ENCODE peak calls at places on chromosomes 1 and 21, in six cellular contexts. V, J, I, X, C and S are unnamed samples.

GRCh38 chr1:36156329-36157114 is 562 bp downstream of the MAP7D1 start:
- DNase-seq in V (no peak), J (peak; percentile 57), I (no peak), X (peak; percentile 84), C (no peak), S (peak; percentile 59)

GRCh38 chr1:235253219-235253640 is 74.7 kb downstream of the ARID4B start:
- DNase-seq in V (peak; percentile 39), J (peak; percentile 80), I (peak; percentile 52), X (no peak), C (peak; percentile 70), S (peak; percentile 81)

GRCh38 chr1:205355054-205355453 is 1.7 kb downstream of the KLHDC8A start:
- DNase-seq in V (no peak), J (peak; percentile 63), I (no peak), X (no peak), C (peak; percentile 69), S (no peak)

GRCh38 chr1:198417041-198417440 is 123.4 kb downstream of the ATP6V1G3 start:
- DNase-seq in V (no peak), J (no peak), I (no peak), X (no peak), C (peak; percentile 72), S (no peak)

GRCh38 chr21:41768371-41769042 is 1.7 kb upstream of the RIPK4 start:
- DNase-seq in V (no peak), J (peak; percentile 73), I (no peak), X (peak; percentile 73), C (peak; percentile 70), S (peak; percentile 44)

GRCh38 chr1:3432306-3432705 is 22.2 kb upstream of the ARHGEF16 start:
- DNase-seq in V (no peak), J (no peak), I (no peak), X (no peak), C (no peak), S (no peak)

GRCh38 chr1:167630568-167631385 is 745 bp downstream of the RCSD1 start:
- DNase-seq in V (no peak), J (no peak), I (no peak), X (no peak), C (no peak), S (peak; percentile 20)

GRCh38 chr1:117653195-117653594 is 47.3 kb downstream of the TENT5C start:
- DNase-seq in V (no peak), J (no peak), I (no peak), X (no peak), C (no peak), S (no peak)

GRCh38 chr1:29394521-29394921 is 158.2 kb downstream of the PTPRU start:
- DNase-seq in V (no peak), J (no peak), I (no peak), X (peak; percentile 65), C (no peak), S (no peak)

GRCh38 chr1:156815307-156815826 is 1.3 kb downstream of the SH2D2A start:
- DNase-seq in V (peak; percentile 45), J (no peak), I (peak; percentile 52), X (no peak), C (peak; percentile 75), S (peak; percentile 86)
- TF ChIP-seq CTCF in V (no peak), J (no peak), I (no peak), X (no peak), C (peak; percentile 8), S (peak; percentile 16)

DNA sequence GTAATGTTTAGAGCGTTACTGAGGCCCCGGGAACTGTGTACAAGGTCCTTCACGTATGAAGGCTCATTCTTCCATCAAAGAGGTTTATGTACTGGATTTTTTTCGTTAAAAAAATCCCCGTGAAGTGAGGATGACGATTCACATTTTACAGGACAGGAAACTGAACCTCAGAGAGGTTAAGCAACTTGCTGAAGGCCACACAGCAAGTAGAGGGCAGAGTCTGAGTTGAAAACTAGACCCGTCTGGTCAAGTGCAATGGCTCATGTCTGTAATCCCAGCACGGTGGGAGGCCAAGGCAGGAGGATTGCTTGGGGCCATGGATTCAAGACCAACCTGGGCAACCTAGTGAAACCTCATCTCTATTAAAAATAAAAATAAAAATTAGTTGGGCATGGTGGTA is 140.2 kb downstream of the KAZN start:
- DNase-seq in V (no peak), J (no peak), I (no peak), X (no peak), C (no peak), S (no peak)
- TF ChIP-seq CTCF in V (no peak), J (no peak), I (no peak), X (no peak), C (no peak), S (no peak)

DNA sequence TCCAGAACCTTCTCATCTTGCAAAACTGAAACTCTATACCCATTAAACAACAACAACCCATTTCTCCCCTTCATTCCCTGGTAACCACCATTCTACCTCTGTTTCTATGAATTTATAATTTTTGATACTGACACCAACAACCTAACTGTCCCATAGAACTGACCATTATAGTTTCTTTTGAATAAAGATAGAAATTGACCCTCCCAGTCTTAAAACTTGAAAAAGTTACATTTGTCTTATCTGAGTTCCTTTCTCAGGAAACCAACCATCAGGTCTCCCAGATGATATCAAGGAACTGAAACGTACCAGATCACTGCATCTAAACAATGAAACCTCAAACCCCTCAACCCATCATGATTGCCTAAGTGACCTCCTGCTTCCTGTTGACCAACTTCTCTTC is 27.1 kb downstream of the RNF115 start:
- DNase-seq in V (no peak), J (no peak), I (no peak), X (no peak), C (no peak), S (no peak)
- TF ChIP-seq CTCF in V (no peak), J (no peak), I (no peak), X (no peak), C (no peak), S (no peak)

GRCh38 chr1:211814313-211814712 is 16.2 kb downstream of the LPGAT1 start:
- DNase-seq in V (no peak), J (no peak), I (no peak), X (no peak), C (no peak), S (no peak)
- TF ChIP-seq CTCF in V (no peak), J (no peak), I (no peak), X (no peak), C (no peak), S (no peak)

GRCh38 chr1:156099282-156099681 is 15.2 kb upstream of the LMNA start:
- DNase-seq in V (no peak), J (no peak), I (no peak), X (no peak), C (no peak), S (no peak)

GRCh38 chr1:156096640-156097391 is 14.6 kb upstream of the MEX3A start:
- DNase-seq in V (no peak), J (peak; percentile 97), I (no peak), X (peak; percentile 93), C (peak; percentile 81), S (peak; percentile 88)

GRCh38 chr1:156098782-156099181 is 15.7 kb upstream of the LMNA start:
- DNase-seq in V (no peak), J (no peak), I (no peak), X (no peak), C (no peak), S (no peak)

GRCh38 chr1:156097499-156098178 is 15.4 kb upstream of the MEX3A start:
- DNase-seq in V (no peak), J (no peak), I (no peak), X (no peak), C (no peak), S (no peak)

DNA sequence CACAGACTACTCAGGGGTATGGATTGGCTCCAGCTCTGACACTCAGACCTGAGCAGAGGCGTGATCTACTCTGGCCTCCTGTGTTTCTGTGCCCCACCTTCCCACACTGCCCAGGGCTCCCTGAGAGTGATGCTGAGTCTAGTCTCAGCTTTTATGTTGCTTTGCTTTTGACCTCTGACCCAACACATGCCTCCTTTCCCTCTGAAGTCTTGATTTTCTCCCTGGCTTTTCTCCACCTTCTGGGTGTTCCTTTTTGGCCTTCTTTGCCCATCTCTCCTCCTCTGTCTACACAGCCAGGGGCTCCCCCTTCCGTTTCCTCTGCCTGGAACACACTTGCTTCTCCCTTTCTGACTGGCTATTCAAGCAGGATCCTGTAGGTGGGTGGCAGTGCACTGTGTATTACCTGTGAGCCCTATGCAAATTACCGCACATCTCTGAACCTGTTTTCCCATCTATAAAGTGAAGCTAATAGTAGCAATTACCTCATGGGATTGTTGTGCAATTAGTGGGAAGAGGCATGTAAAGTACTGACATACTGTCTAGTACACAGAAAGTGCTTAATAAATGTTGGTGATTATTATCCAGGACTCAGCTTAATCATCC is 13.7 kb upstream of the MEX3A start:
- DNase-seq in V (no peak), J (peak; percentile 60), I (no peak), X (no peak), C (no peak), S (no peak)
- TF ChIP-seq CTCF in V (no peak), J (no peak), I (no peak), X (no peak), C (no peak), S (no peak)

DNA sequence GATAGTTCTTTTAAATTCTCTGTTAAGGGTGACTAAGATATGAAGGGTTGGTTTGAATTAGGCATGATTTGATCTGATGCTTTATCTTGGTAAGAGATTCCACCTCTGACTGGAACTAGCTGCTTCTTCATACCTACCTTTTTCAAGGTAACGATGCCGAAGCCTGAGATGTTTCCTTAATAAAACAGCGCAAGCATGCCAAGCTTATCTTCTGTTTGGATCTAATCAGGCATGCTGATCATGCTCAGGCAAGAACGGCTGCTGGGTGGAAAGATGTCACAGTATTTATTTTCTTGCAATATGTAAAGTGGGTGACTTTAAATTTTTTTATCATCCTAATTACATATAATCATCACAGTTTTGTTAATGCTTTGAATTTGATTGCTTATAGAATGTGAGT is 148.7 kb downstream of the ADGRL2 start:
- DNase-seq in V (no peak), J (no peak), I (no peak), X (no peak), C (no peak), S (no peak)
- TF ChIP-seq CTCF in V (no peak), J (no peak), I (no peak), X (no peak), C (no peak), S (no peak)